ENCODE peak calls at places on chromosome 4, in five cellular contexts. M is A673, Z is HFFc6, C is AG10803, Q is GM13976. K is an unnamed sample.

GRCh38 chr4:40340034-40340433 is 4.9 kb downstream of the CHRNA9 start:
- DNase-seq in Z (peak), M (no peak), Q (no peak), C (peak), K (no peak)

GRCh38 chr4:169612869-169613859 is 781 bp upstream of the NEK1 start:
- DNase-seq in C (peak), M (peak), Z (peak), Q (peak), K (peak)

GRCh38 chr4:16827762-16828724 is 70.4 kb downstream of the LDB2 start:
- DNase-seq in Q (no peak), Z (no peak), M (no peak), C (no peak), K (no peak)

GRCh38 chr4:21593268-21594002 is 355.1 kb downstream of the KCNIP4 start:
- DNase-seq in Z (no peak), C (no peak), Q (no peak), M (no peak), K (no peak)

GRCh38 chr4:114561590-114561989 is 37.0 kb upstream of the UGT8 start:
- DNase-seq in Q (no peak), M (no peak), Z (no peak), C (no peak), K (no peak)

GRCh38 chr4:40811886-40812857 is 62.4 kb downstream of the NSUN7 start:
- DNase-seq in M (no peak), Z (no peak), Q (no peak), C (peak), K (no peak)

GRCh38 chr4:91630764-91631163 is 673.0 kb upstream of the GRID2 start:
- DNase-seq in M (no peak), Z (no peak), C (no peak), Q (no peak), K (no peak)

GRCh38 chr4:14309429-14309828 is 681.9 kb upstream of the BOD1L1 start:
- DNase-seq in M (no peak), C (no peak), Z (no peak), Q (no peak), K (no peak)

GRCh38 chr4:76339364-76339763 is 32.8 kb downstream of the STBD1 start:
- DNase-seq in Z (peak), M (no peak), Q (no peak), C (no peak), K (no peak)

GRCh38 chr4:60682901-60683300 is 517.2 kb upstream of the ADGRL3 start:
- DNase-seq in Z (peak), Q (no peak), M (no peak), C (peak), K (no peak)

GRCh38 chr4:53432528-53433424 is 55.3 kb downstream of the FIP1L1 start:
- DNase-seq in C (no peak), Q (no peak), Z (no peak), M (no peak), K (no peak)

GRCh38 chr4:147825451-147826287 is 93.8 kb downstream of the ARHGAP10 start:
- DNase-seq in C (no peak), Z (no peak), M (no peak), Q (no peak), K (no peak)

GRCh38 chr4:86452323-86452995 is 92.6 kb upstream of the MAPK10 start:
- DNase-seq in C (no peak), M (no peak), Q (no peak), Z (no peak), K (no peak)

GRCh38 chr4:145882594-145882993 is 56.0 kb downstream of the ZNF827 start:
- DNase-seq in Z (no peak), C (no peak), Q (no peak), M (no peak), K (no peak)

GRCh38 chr4:105666693-105667092 is 41.8 kb downstream of the INTS12 start:
- DNase-seq in Z (peak), M (peak), C (peak), Q (peak), K (no peak)
- TF ChIP-seq CTCF in Z (peak), M (peak), C (peak), Q (peak), K (no peak)

DNA sequence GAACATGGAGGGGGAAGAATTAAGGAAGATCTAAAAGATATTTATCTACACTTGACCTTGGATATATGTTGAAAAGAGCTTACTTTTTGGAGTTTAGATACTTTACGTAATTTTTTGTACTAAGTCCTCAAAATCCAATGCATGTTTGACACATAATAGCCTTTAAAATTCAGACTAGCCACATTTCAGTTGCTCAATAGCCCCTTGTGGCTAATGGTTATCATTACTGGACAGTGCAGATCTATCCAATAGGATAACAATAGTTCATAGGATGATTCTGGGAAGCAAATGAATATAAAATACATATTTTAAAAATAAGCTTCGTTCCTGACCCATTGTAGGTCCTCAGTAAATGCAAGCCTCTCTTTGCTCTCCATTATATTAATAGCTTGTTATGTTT is 13.8 kb downstream of the AP1AR start:
- DNase-seq in C (peak), Z (no peak), Q (no peak), M (no peak), K (no peak)
- TF ChIP-seq CTCF in C (peak), Z (peak), Q (no peak), M (no peak), K (peak)

DNA sequence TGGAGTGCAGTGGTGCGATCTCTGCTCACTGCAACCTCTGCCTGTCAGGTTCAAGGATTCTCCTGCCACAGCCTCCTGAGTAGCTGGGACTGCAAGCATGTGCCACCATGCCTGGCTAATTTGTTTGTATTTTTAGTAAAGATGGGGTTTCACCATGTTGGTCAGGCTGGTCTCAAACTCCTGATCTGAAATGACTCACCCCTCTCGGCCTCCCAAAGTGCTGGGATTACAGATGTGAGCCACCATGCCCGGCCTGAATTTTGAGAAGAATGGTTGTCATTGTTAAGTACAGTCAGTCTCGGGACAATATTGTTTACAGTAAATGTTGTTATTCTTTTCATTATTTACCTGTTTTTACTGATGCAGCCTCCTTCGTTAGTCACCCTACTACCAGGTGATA is 1226.2 kb upstream of the TENM3 start:
- DNase-seq in M (no peak), Z (no peak), Q (no peak), C (no peak), K (no peak)
- TF ChIP-seq CTCF in M (no peak), Z (no peak), Q (no peak), C (no peak), K (no peak)

DNA sequence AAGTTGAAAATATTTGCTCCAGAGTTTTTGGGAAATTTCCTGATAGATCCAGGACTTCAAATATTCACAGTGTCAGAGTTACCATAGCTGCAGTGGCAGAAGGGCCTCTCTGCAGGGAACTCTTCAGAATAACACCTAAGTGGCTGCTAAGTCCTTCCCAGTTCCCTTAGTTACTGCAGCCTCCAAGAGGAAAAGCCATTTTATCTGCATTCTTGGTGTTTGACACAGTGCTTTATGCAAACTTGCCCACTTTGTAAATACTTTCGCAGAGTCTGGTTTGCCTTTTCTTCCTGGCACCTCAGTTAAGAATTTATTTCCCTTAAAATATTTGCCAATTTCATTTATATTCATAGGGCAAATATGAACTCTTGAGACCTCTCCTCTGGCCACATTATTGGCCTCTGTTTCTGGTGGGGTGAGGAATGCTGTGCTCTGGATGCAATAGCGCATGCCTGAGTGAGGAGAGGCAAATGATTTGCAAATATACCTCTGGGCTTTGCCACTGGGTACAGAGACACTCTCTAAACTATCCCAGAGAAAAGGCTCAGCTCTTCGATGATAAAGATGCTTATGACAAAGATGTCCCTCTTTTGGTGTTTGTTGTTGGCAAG is 566.3 kb upstream of the NR3C2 start:
- DNase-seq in Q (no peak), M (no peak), Z (no peak), C (peak), K (no peak)
- TF ChIP-seq CTCF in Q (no peak), M (no peak), Z (no peak), C (no peak), K (no peak)

GRCh38 chr4:34422472-34422871 is 1821.8 kb downstream of the ARAP2 start:
- DNase-seq in M (no peak), C (peak), Q (no peak), Z (peak), K (no peak)
- TF ChIP-seq CTCF in M (no peak), C (peak), Q (no peak), Z (peak), K (no peak)

DNA sequence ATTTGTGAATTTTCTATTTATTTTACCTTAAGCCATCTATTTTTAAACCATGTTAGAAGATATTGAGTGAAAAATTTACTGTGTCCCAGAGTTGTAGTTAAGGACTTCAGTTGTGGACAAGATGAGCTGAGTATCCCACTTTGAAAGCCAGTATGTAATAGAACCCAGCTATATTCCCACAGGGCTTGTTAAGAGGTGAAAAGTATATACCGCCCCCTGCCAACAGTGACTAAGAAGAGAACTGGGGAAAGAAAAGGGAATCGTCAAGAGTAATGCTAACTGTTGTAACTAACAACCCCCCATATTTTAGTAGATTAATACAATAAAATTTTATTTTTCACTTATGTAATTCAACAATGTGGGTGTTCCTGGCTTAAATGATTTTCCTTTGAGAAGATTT is 250.3 kb upstream of the GIMD1 start:
- DNase-seq in M (peak), C (no peak), Q (no peak), Z (no peak), K (no peak)
- TF ChIP-seq CTCF in M (peak), C (no peak), Q (no peak), Z (peak), K (no peak)

GRCh38 chr4:119162174-119162573 is 26.5 kb downstream of the MYOZ2 start:
- DNase-seq in Z (no peak), C (no peak), Q (no peak), M (no peak), K (no peak)
- TF ChIP-seq CTCF in Z (no peak), C (no peak), Q (no peak), M (no peak), K (no peak)

GRCh38 chr4:120809518-120809917 is 113.0 kb downstream of the PRDM5 start:
- DNase-seq in Q (no peak), C (no peak), Z (no peak), M (no peak), K (no peak)
- TF ChIP-seq CTCF in Q (no peak), C (peak), Z (peak), M (peak), K (no peak)

DNA sequence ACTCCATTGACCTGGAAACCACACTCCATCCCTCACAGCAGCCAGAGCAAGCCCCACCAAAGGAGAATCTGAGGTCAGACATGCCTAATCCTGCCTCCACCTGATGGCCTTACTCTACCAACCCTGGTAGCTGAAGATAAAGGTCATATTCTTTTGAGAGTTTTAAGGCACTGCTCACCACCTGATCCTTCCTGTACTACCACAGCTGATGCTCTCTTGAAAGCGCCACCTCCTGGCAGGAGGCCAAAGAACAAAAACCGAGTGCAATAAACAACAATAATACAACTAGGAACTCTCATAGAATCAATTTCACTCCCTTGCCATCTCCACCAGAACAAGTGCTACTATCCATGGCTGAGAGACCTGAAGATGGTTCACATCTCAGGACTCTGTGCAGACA is 301.6 kb downstream of the NAF1 start:
- DNase-seq in Q (no peak), C (no peak), Z (no peak), M (no peak), K (no peak)
- TF ChIP-seq CTCF in Q (no peak), C (no peak), Z (no peak), M (no peak), K (no peak)

K was measured in glutamatergic neuron.